ENCODE peak calls at places on chromosomes 2 and 18, in seven cellular contexts. C, L, F, N, T, K and B are unnamed samples.

GRCh38 chr2:105653313-105653712 is 91.4 kb upstream of the NCK2 start:
- DNase-seq in K (no peak), N (no peak), F (no peak), T (no peak), C (no peak), L (no peak), B (no peak)

GRCh38 chr18:35497006-35497333 is 790 bp downstream of the INO80C start:
- DNase-seq in T (no peak), F (no peak), L (no peak), N (no peak), K (no peak), C (no peak), B (no peak)

GRCh38 chr2:224085811-224086210 is 46.7 kb upstream of the SERPINE2 start:
- DNase-seq in K (no peak), T (no peak), N (no peak), L (no peak), C (no peak), F (no peak), B (no peak)

GRCh38 chr2:84052043-84052442 is 407.0 kb downstream of the SUCLG1 start:
- DNase-seq in L (no peak), K (no peak), N (no peak), F (no peak), T (no peak), C (no peak), B (no peak)

GRCh38 chr2:167550448-167550847 is 662.2 kb downstream of the XIRP2 start:
- DNase-seq in T (no peak), C (no peak), N (no peak), K (peak; percentile 2), F (no peak), L (no peak), B (no peak)

GRCh38 chr18:30211112-30211511 is 831.4 kb downstream of the DSC3 start:
- DNase-seq in K (no peak), C (no peak), N (no peak), F (no peak), T (no peak), L (no peak), B (no peak)

GRCh38 chr2:51028829-51029228 is 3.1 kb downstream of the NRXN1 start:
- DNase-seq in C (no peak), F (no peak), L (no peak), K (no peak), T (no peak), N (no peak), B (no peak)

GRCh38 chr2:168626610-168627009 is 170.5 kb downstream of the CERS6 start:
- DNase-seq in C (no peak), T (no peak), F (no peak), N (no peak), K (no peak), L (no peak), B (no peak)

GRCh38 chr2:3280683-3281520 is 96.7 kb downstream of the EIPR1 start:
- DNase-seq in T (no peak), F (no peak), K (no peak), C (no peak), L (no peak), N (no peak), B (no peak)

GRCh38 chr2:69902213-69902922 is 8.6 kb downstream of the SNRNP27 start:
- DNase-seq in L (no peak), K (no peak), T (peak; percentile 90), N (no peak), F (peak; percentile 11), C (no peak), B (peak; percentile 67)

GRCh38 chr2:63983986-63984605 is 35.1 kb downstream of the VPS54 start:
- DNase-seq in T (no peak), F (no peak), N (no peak), C (no peak), K (no peak), L (no peak), B (no peak)

GRCh38 chr2:160561551-160562280 is 68.1 kb upstream of the RBMS1 start:
- DNase-seq in K (no peak), F (no peak), N (no peak), T (no peak), C (no peak), L (no peak), B (no peak)

GRCh38 chr2:63571291-63571690 is 17.0 kb downstream of the WDPCP start:
- DNase-seq in F (no peak), L (no peak), N (no peak), C (no peak), K (no peak), T (no peak), B (no peak)

GRCh38 chr2:42072349-42073118 is 24.7 kb downstream of the PKDCC start:
- DNase-seq in T (no peak), K (no peak), N (peak; percentile 76), L (peak; percentile 67), C (no peak), F (no peak), B (peak; percentile 88)

GRCh38 chr2:37782721-37783438 is 111.4 kb upstream of the CDC42EP3 start:
- DNase-seq in T (no peak), L (no peak), C (no peak), K (no peak), F (no peak), N (no peak), B (peak; percentile 45)

GRCh38 chr2:42513252-42513918 is 19.6 kb upstream of the KCNG3 start:
- DNase-seq in K (peak; percentile 57), C (no peak), L (no peak), N (no peak), T (no peak), F (peak; percentile 12), B (no peak)

GRCh38 chr2:197497301-197497700 is 2.3 kb downstream of the HSPD1 start:
- DNase-seq in C (no peak), L (no peak), F (no peak), N (no peak), K (no peak), T (no peak), B (no peak)

GRCh38 chr2:189254268-189254883 is 74.8 kb upstream of the COL5A2 start:
- DNase-seq in K (no peak), N (peak; percentile 18), F (no peak), L (peak; percentile 56), T (peak; percentile 31), C (no peak), B (peak; percentile 6)

DNA sequence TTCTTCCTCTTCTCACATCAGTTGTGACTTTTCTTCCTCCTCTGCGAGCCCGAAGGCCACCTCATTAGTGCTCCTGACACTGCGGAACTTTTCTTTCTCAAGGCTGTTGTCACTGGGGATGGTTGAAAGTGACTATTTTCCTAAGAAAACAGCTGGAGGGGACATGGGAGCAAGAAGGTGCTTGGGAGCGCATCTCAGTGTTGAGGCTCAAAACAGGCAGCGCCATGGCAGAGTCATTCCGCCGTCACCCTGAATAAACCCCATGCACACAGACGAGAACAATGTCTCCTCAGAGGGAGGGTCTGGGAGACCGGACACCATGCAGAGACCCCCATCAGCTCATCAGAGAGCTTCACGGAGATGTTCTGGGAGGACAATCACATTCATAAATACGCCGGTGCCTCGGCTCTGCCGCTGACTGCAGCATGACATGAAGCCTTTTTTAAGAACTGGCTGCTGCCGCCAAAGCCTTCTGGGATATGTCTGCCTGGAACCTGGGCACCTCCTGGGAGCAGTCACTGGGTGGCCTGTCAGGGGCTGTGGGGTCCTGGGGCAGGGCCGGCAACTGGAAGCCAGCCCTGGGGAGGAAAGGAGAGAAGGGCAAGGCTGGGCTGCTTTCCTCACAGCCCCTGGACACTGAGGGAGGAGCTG is 19.2 kb downstream of the ATOH8 start:
- DNase-seq in F (no peak), C (no peak), T (no peak), L (no peak), K (no peak), N (peak; percentile 63), B (peak; percentile 38)
- H3K4me3 ChIP-seq in F (no peak overlapping the region), C (no peak overlapping the region), T (no peak overlapping the region), L (peak overlapping the region; percentile 24), K (peak overlapping the region; percentile 33), N (peak overlapping the region; percentile 53), B (no peak overlapping the region)

DNA sequence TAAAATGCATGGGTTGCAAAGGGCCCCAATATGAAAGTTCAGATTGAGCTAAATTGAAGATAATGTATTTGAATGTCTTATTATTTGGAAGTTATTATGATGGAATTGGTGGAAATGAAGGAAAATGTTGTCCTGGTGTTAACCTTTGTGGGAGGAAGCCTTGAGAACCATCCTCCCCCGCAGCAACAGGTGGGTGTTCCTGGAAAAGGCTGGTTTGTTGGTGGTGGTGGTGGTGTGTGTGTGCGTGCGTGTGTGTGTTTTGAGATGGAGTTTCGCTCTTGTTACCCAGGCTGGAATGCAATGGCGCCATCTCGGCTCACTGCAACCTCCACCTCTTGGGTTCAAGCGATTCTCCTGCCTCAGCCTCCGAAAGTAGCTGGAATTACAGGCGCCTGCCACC is 36.2 kb downstream of the CHRNA1 start:
- DNase-seq in K (no peak), F (no peak), L (no peak), C (no peak), N (no peak), T (no peak), B (no peak)
- H3K36me3 ChIP-seq in K (no peaks in the 10 kb centered on the region), F (no peaks in the 10 kb centered on the region), L (no peaks in the 10 kb centered on the region), C (no peaks in the 10 kb centered on the region), N (no peaks in the 10 kb centered on the region), T (no peaks in the 10 kb centered on the region), B (no peaks in the 10 kb centered on the region)

GRCh38 chr2:108314586-108315296 is 26.0 kb downstream of the SULT1C2 start:
- DNase-seq in C (no peak), F (no peak), N (no peak), K (no peak), T (no peak), L (no peak), B (no peak)

GRCh38 chr2:108315408-108316193 is 26.9 kb downstream of the SULT1C2 start:
- DNase-seq in K (no peak), T (no peak), C (no peak), F (no peak), N (no peak), L (no peak), B (no peak)

GRCh38 chr2:108316881-108317258 is 28.2 kb downstream of the SULT1C2 start:
- DNase-seq in K (no peak), L (no peak), T (no peak), C (no peak), F (no peak), N (no peak), B (no peak)

GRCh38 chr2:108320326-108320932 is 31.7 kb downstream of the SULT1C2 start:
- DNase-seq in K (no peak), C (no peak), F (no peak), L (no peak), N (no peak), T (no peak), B (no peak)

DNA sequence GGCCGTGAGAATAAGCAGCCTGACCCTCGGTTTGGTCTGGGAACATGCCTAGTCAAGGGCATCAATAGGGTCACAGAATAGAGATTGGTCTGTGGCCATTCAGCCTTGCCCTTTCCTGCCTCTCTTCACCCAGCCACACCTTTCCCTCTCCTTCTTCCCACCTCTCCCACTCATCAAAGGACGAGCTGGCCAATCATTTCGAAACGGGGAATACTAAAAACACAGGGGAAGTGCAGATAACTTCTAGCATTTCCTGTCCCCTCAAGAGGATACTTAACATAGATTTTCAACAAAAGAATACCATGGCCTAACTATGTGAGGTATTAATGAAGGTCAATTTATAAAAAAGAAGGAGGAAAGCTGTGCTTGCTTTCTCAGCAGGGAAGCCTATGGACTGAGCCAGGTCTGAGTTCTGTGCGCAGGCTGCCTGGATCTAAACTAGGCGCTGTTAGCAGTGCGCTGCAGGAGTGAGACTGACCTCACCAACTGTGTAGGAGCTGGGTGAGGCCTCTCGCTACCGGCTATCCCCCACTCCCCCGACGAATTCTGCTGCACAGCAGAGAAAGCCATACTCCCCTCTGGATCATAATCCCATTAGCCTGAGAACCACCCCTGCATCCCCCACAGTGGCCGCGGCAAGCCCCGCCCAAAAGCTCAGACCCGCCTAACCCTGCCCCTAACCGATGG is 27.6 kb downstream of the SULT1C2 start:
- DNase-seq in N (no peak), T (no peak), K (no peak), F (no peak), C (no peak), L (no peak), B (no peak)
- H3K4me3 ChIP-seq in N (no peak overlapping the region), T (no peak overlapping the region), K (no peak overlapping the region), F (no peak overlapping the region), C (no peak overlapping the region), L (no peak overlapping the region), B (no peak overlapping the region)

GRCh38 chr2:119692954-119693353 is 14.0 kb downstream of the TMEM177 start:
- DNase-seq in F (no peak), T (no peak), K (no peak), L (no peak), C (no peak), N (no peak), B (no peak)
- H3K36me3 ChIP-seq in F (peaks cover 5% of the 10 kb centered on the region), T (peaks cover 10% of the 10 kb centered on the region), K (no peaks in the 10 kb centered on the region), L (no peaks in the 10 kb centered on the region), C (peaks cover 11% of the 10 kb centered on the region), N (no peaks in the 10 kb centered on the region), B (no peaks in the 10 kb centered on the region)